ENCODE peak calls at places on chromosomes 2 and 18, in nine cellular contexts. P is AG04450, F is GM23338, J is psoas muscle, I is kidney, Q is lower lobe of right lung, Z is astrocyte, N is K562, H is fibroblast of the aortic adventitia. O is an unnamed sample.
A peak's percentile ranks its signal among the peaks of the same experiment; 100 is the strongest.

GRCh38 chr2:75310915-75311314 is 111.6 kb upstream of the TACR1 start:
- DNase-seq in P (no peak), F (no peak), J (no peak), I (no peak), Q (no peak), Z (no peak), N (no peak), H (no peak), O (no peak)

GRCh38 chr2:149040451-149040850 is 2.0 kb downstream of the LYPD6B start:
- DNase-seq in P (no peak), F (peak; percentile 89), J (no peak), I (no peak), Q (no peak), Z (no peak), N (peak; percentile 77), H (no peak), O (no peak)

GRCh38 chr2:24463271-24463670 is 27.8 kb upstream of the NCOA1 start:
- DNase-seq in P (no peak), F (no peak), J (no peak), I (no peak), Q (no peak), Z (no peak), N (no peak), H (no peak), O (no peak)

GRCh38 chr18:3664563-3665178 is 214.7 kb downstream of the TGIF1 start:
- DNase-seq in P (no peak), F (peak; percentile 51), J (no peak), I (no peak), Q (peak; percentile 55), Z (peak; percentile 47), N (peak; percentile 49), H (no peak), O (no peak)

GRCh38 chr18:77108001-77108692 is 24.4 kb downstream of the MBP start:
- DNase-seq in P (peak; percentile 79), F (no peak), J (no peak), I (peak; percentile 76), Q (no peak), Z (peak; percentile 94), N (no peak), H (peak; percentile 95), O (peak; percentile 95)

GRCh38 chr2:10931710-10932255 is 20.0 kb downstream of the KCNF1 start:
- DNase-seq in P (peak; percentile 42), F (no peak), J (peak; percentile 77), I (peak; percentile 44), Q (no peak), Z (peak; percentile 79), N (no peak), H (peak; percentile 63), O (no peak)

GRCh38 chr2:134324942-134325341 is 71.1 kb downstream of the MGAT5 start:
- DNase-seq in P (no peak), F (no peak), J (no peak), I (no peak), Q (no peak), Z (no peak), N (no peak), H (no peak), O (no peak)

GRCh38 chr2:175097297-175097696 is 70.7 kb downstream of the ATF2 start:
- DNase-seq in P (peak; percentile 78), F (no peak), J (no peak), I (no peak), Q (no peak), Z (peak; percentile 88), N (no peak), H (peak; percentile 50), O (peak; percentile 97)

GRCh38 chr18:33755918-33756590 is 178.0 kb downstream of the ASXL3 start:
- DNase-seq in P (peak; percentile 69), F (no peak), J (no peak), I (no peak), Q (no peak), Z (peak; percentile 94), N (no peak), H (peak; percentile 90), O (peak; percentile 95)

GRCh38 chr2:240419321-240419720 is 16.1 kb upstream of the GPC1 start:
- DNase-seq in P (no peak), F (no peak), J (no peak), I (peak; percentile 42), Q (no peak), Z (no peak), N (no peak), H (no peak), O (no peak)

GRCh38 chr2:32715391-32715841 is 87.6 kb downstream of the TTC27 start:
- DNase-seq in P (no peak), F (no peak), J (no peak), I (no peak), Q (no peak), Z (peak; percentile 63), N (no peak), H (no peak), O (no peak)

GRCh38 chr2:136167721-136168470 is 49.9 kb upstream of the CXCR4 start:
- DNase-seq in P (no peak), F (peak; percentile 3), J (no peak), I (no peak), Q (no peak), Z (no peak), N (no peak), H (no peak), O (no peak)

GRCh38 chr2:128362186-128362888 is 43.7 kb upstream of the HS6ST1 start:
- DNase-seq in P (no peak), F (no peak), J (no peak), I (no peak), Q (no peak), Z (no peak), N (no peak), H (no peak), O (no peak)

GRCh38 chr2:196927318-196928225 is 1.1 kb upstream of the PGAP1 start:
- DNase-seq in P (peak; percentile 55), F (peak; percentile 36), J (no peak), I (no peak), Q (no peak), Z (peak; percentile 95), N (no peak), H (peak; percentile 80), O (peak; percentile 90)

GRCh38 chr2:187547353-187547979 is 6.8 kb downstream of the TFPI start:
- DNase-seq in P (peak; percentile 81), F (no peak), J (peak; percentile 44), I (no peak), Q (no peak), Z (peak; percentile 97), N (peak; percentile 63), H (peak; percentile 92), O (peak; percentile 98)

GRCh38 chr2:168929031-168929430 is 27.9 kb downstream of the G6PC2 start:
- DNase-seq in P (no peak), F (no peak), J (no peak), I (no peak), Q (no peak), Z (no peak), N (no peak), H (no peak), O (peak; percentile 24)

GRCh38 chr2:120715941-120716340 is 19.7 kb upstream of the GLI2 start:
- DNase-seq in P (no peak), F (no peak), J (no peak), I (no peak), Q (no peak), Z (no peak), N (no peak), H (no peak), O (no peak)
- H3K4me3 ChIP-seq in P (no peak overlapping the region), F (no peak overlapping the region), J (no peak overlapping the region), I (no peak overlapping the region), Q (no peak overlapping the region), Z (no peak overlapping the region), N (no peak overlapping the region), H (no peak overlapping the region), O (no peak overlapping the region)

GRCh38 chr2:232102380-232102779 is 140.9 kb downstream of the DIS3L2 start:
- DNase-seq in P (no peak), F (no peak), J (no peak), I (no peak), Q (no peak), Z (no peak), N (no peak), H (no peak), O (no peak)
- H3K4me3 ChIP-seq in P (no peak overlapping the region), F (no peak overlapping the region), J (no peak overlapping the region), I (no peak overlapping the region), Q (no peak overlapping the region), Z (no peak overlapping the region), N (no peak overlapping the region), H (no peak overlapping the region), O (no peak overlapping the region)

DNA sequence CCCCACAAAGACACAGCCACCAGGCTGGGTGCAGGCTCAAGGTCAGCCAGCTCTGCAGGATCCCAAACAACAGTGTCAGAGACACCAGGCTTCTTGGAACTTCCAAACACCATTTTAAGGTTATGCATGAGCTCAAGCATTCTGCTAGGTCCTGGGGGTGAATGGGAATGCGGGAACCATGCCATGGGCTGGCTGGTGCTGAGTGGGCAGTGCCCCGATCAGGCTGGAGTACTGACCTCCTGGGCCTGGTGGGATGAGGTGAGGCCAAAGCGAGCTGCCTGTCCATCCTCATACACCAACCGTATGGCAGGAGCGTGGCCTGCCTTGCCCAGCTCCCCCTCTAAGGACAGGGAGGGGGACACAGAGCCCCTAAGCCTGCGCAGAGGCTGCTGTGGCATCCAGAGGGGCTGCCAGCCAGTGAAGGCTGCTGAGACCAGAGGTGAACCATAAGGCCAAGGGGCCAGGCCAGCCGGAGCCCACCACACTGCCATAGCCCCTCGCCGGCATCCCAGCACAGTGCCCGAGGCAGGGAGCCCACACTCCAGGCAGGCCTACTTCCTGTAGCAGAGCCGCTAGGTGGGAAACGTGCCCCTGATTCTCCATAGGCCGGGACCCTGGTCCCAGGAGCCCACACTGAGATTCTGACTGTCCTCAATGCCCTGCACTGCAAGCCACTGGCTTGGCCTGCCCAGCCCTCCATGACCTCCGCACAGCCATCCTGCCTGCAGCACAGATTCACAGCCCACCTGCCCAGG is 135.0 kb downstream of the HDAC4 start:
- DNase-seq in P (no peak), F (no peak), J (no peak), I (peak; percentile 71), Q (no peak), Z (no peak), N (no peak), H (no peak), O (no peak)
- H3K4me3 ChIP-seq in P (no peak overlapping the region), F (no peak overlapping the region), J (no peak overlapping the region), I (no peak overlapping the region), Q (peak overlapping the region; percentile 41), Z (no peak overlapping the region), N (no peak overlapping the region), H (no peak overlapping the region), O (no peak overlapping the region)

GRCh38 chr2:227767830-227768229 is 22.1 kb downstream of the SCYGR8 start:
- DNase-seq in P (no peak), F (no peak), J (no peak), I (no peak), Q (no peak), Z (no peak), N (no peak), H (no peak), O (no peak)

GRCh38 chr2:227761734-227762476 is 16.2 kb downstream of the SCYGR8 start:
- DNase-seq in P (no peak), F (no peak), J (no peak), I (no peak), Q (no peak), Z (peak; percentile 29), N (no peak), H (peak; percentile 42), O (no peak)

GRCh38 chr2:227772197-227772661 is 26.5 kb downstream of the SCYGR8 start:
- DNase-seq in P (no peak), F (peak; percentile 15), J (no peak), I (no peak), Q (no peak), Z (no peak), N (no peak), H (no peak), O (peak; percentile 11)

GRCh38 chr2:227765788-227766187 is 20.1 kb downstream of the SCYGR8 start:
- DNase-seq in P (no peak), F (no peak), J (no peak), I (no peak), Q (no peak), Z (no peak), N (no peak), H (no peak), O (no peak)

GRCh38 chr2:227766361-227766883 is 20.7 kb downstream of the SCYGR8 start:
- DNase-seq in P (peak; percentile 50), F (peak; percentile 94), J (peak; percentile 70), I (peak; percentile 77), Q (peak; percentile 80), Z (peak; percentile 50), N (peak; percentile 60), H (peak; percentile 83), O (peak; percentile 66)
- H3K4me3 ChIP-seq in P (no peak overlapping the region), F (no peak overlapping the region), J (no peak overlapping the region), I (no peak overlapping the region), Q (no peak overlapping the region), Z (no peak overlapping the region), N (no peak overlapping the region), H (no peak overlapping the region), O (no peak overlapping the region)

O was measured in brain microvascular endothelial cell.